ENCODE peak calls at places on chromosomes 7 and 10, in five cellular contexts. R, H, V, D and G are unnamed samples.

GRCh38 chr10:7561216-7561893 is 105.4 kb downstream of the ITIH5 start:
- DNase-seq in R (peak; percentile 18), H (no peak), V (no peak), D (peak; percentile 64), G (no peak)

GRCh38 chr7:140230862-140231778 is 54.3 kb upstream of the KDM7A start:
- DNase-seq in R (peak; percentile 74), H (peak; percentile 41), V (peak; percentile 39), D (peak; percentile 49), G (peak; percentile 66)

GRCh38 chr7:51867117-51867516 is 550.5 kb upstream of the COBL start:
- DNase-seq in R (no peak), H (no peak), V (no peak), D (no peak), G (no peak)

GRCh38 chr10:130221456-130222375 is 85.5 kb downstream of the GLRX3 start:
- DNase-seq in R (no peak), H (no peak), V (no peak), D (no peak), G (no peak)

GRCh38 chr10:44032216-44032615 is 352.7 kb downstream of the CXCL12 start:
- DNase-seq in R (no peak), H (no peak), V (no peak), D (no peak), G (no peak)

GRCh38 chr10:79905322-79906314 is 43.3 kb downstream of the SFTPD start:
- DNase-seq in R (no peak), H (no peak), V (peak; percentile 12), D (no peak), G (peak; percentile 12)

GRCh38 chr10:111234903-111235302 is 158.1 kb downstream of the ADRA2A start:
- DNase-seq in R (no peak), H (no peak), V (no peak), D (no peak), G (no peak)

GRCh38 chr7:135684134-135684533 is 21.8 kb downstream of the STMP1 start:
- DNase-seq in R (no peak), H (no peak), V (peak; percentile 49), D (no peak), G (no peak)

GRCh38 chr7:139232893-139233292 is 1.9 kb downstream of the UBN2 start:
- DNase-seq in R (no peak), H (no peak), V (peak; percentile 51), D (no peak), G (no peak)

GRCh38 chr7:108234981-108235450 is 104.9 kb upstream of the LAMB4 start:
- DNase-seq in R (no peak), H (no peak), V (peak; percentile 11), D (no peak), G (no peak)

GRCh38 chr10:127990846-127991542 is 84.1 kb downstream of the PTPRE start:
- DNase-seq in R (no peak), H (no peak), V (peak; percentile 76), D (no peak), G (no peak)

GRCh38 chr10:78964952-78965633 is 103.7 kb upstream of the ZMIZ1 start:
- DNase-seq in R (peak; percentile 78), H (no peak), V (peak; percentile 60), D (peak; percentile 71), G (no peak)

GRCh38 chr10:43287056-43288007 is 20.5 kb upstream of the RASGEF1A start:
- DNase-seq in R (no peak), H (no peak), V (no peak), D (no peak), G (no peak)

GRCh38 chr10:70283071-70283444 is 746 bp downstream of the NPFFR1 start:
- DNase-seq in R (no peak), H (no peak), V (no peak), D (no peak), G (no peak)

GRCh38 chr7:155306677-155307470 is 9.2 kb downstream of the INSIG1 start:
- DNase-seq in R (no peak), H (no peak), V (no peak), D (no peak), G (no peak)

GRCh38 chr10:88281592-88282268 is 301.4 kb downstream of the RNLS start:
- DNase-seq in R (no peak), H (no peak), V (peak; percentile 81), D (no peak), G (no peak)

GRCh38 chr10:100656479-100656878 is 88.9 kb upstream of the PAX2 start:
- DNase-seq in R (peak; percentile 71), H (no peak), V (no peak), D (no peak), G (no peak)

GRCh38 chr10:112983444-112984056 is 33.5 kb downstream of the TCF7L2 start:
- DNase-seq in R (no peak), H (no peak), V (no peak), D (no peak), G (no peak)

GRCh38 chr10:8173866-8174243 is 119.4 kb downstream of the GATA3 start:
- DNase-seq in R (no peak), H (no peak), V (no peak), D (no peak), G (no peak)

GRCh38 chr10:100043344-100043743 is 33.6 kb upstream of the DNMBP start:
- DNase-seq in R (no peak), H (no peak), V (no peak), D (no peak), G (no peak)

GRCh38 chr7:41747951-41748350 is 45.1 kb upstream of the INHBA start:
- DNase-seq in R (no peak), H (no peak), V (no peak), D (no peak), G (no peak)

GRCh38 chr7:151725844-151726770 is 150.8 kb downstream of the PRKAG2 start:
- DNase-seq in R (no peak), H (no peak), V (peak; percentile 49), D (no peak), G (no peak)

GRCh38 chr7:98284335-98285036 is 3.0 kb downstream of the BRI3 start:
- DNase-seq in R (no peak), H (no peak), V (peak; percentile 42), D (peak; percentile 84), G (no peak)

GRCh38 chr10:118047363-118047719 is 600 bp upstream of the RAB11FIP2 start:
- DNase-seq in R (no peak), H (no peak), V (no peak), D (peak; percentile 20), G (peak; percentile 14)

GRCh38 chr10:28903063-28903462 is 225.7 kb downstream of the BAMBI start:
- DNase-seq in R (no peak), H (no peak), V (no peak), D (no peak), G (no peak)

GRCh38 chr10:30629653-30630052 is at the start of gene LYZL2:
- DNase-seq in R (no peak), H (no peak), V (no peak), D (no peak), G (no peak)

GRCh38 chr7:72335561-72336381 is 76.4 kb downstream of the CALN1 start:
- DNase-seq in R (peak; percentile 54), H (no peak), V (no peak), D (no peak), G (no peak)

GRCh38 chr10:69704231-69704630 is 74.2 kb downstream of the FAM241B start:
- DNase-seq in R (no peak), H (no peak), V (no peak), D (no peak), G (no peak)

GRCh38 chr7:66043681-66044497 is 31.7 kb upstream of the ASL start:
- DNase-seq in R (peak; percentile 27), H (no peak), V (no peak), D (peak; percentile 71), G (peak; percentile 55)

GRCh38 chr10:77643795-77644468 is 6.3 kb upstream of the KCNMA1 start:
- DNase-seq in R (peak; percentile 24), H (no peak), V (peak; percentile 73), D (no peak), G (peak; percentile 49)